ENCODE peak calls at places on chromosomes 6 and 20, in four cellular contexts. One of them, this sample, is unnamed.

GRCh38 chr6:88374556-88374955 is 208.4 kb upstream of the CNR1 start:
- DNase-seq in K562: no peak
- DNase-seq in HepG2: no peak
- DNase-seq in Panc1: no peak
- DNase-seq in this sample: no peak

GRCh38 chr6:10404799-10405524 is 9.9 kb downstream of the TFAP2A start:
- DNase-seq in K562: peak; percentile 61
- DNase-seq in HepG2: no peak
- DNase-seq in Panc1: no peak
- DNase-seq in this sample: no peak

GRCh38 chr6:36822506-36823269 is 16.6 kb downstream of the CPNE5 start:
- DNase-seq in K562: no peak
- DNase-seq in HepG2: no peak
- DNase-seq in Panc1: no peak
- DNase-seq in this sample: no peak

GRCh38 chr20:50891138-50891537 is 40.1 kb downstream of the ADNP start:
- DNase-seq in K562: no peak
- DNase-seq in HepG2: no peak
- DNase-seq in Panc1: no peak
- DNase-seq in this sample: no peak

GRCh38 chr20:58497911-58498310 is 17.3 kb downstream of the APCDD1L start:
- DNase-seq in K562: no peak
- DNase-seq in HepG2: no peak
- DNase-seq in Panc1: no peak
- DNase-seq in this sample: no peak

GRCh38 chr20:57582029-57582378 is 21.1 kb downstream of the PCK1 start:
- DNase-seq in K562: no peak
- DNase-seq in HepG2: no peak
- DNase-seq in Panc1: no peak
- DNase-seq in this sample: no peak

GRCh38 chr20:20820104-20820503 is 107.7 kb upstream of the RALGAPA2 start:
- DNase-seq in K562: peak; percentile 41
- DNase-seq in HepG2: peak; percentile 68
- DNase-seq in Panc1: no peak
- DNase-seq in this sample: peak; percentile 34

GRCh38 chr6:168928012-168928411 is 325.6 kb downstream of the THBS2 start:
- DNase-seq in K562: no peak
- DNase-seq in HepG2: no peak
- DNase-seq in Panc1: no peak
- DNase-seq in this sample: no peak

GRCh38 chr20:58251348-58251978 is 23.0 kb upstream of the ANKRD60 start:
- DNase-seq in K562: peak; percentile 60
- DNase-seq in HepG2: no peak
- DNase-seq in Panc1: no peak
- DNase-seq in this sample: no peak

GRCh38 chr6:15419493-15419892 is 173.6 kb downstream of the JARID2 start:
- DNase-seq in K562: no peak
- DNase-seq in HepG2: no peak
- DNase-seq in Panc1: no peak
- DNase-seq in this sample: no peak

GRCh38 chr6:119076966-119077642 is 1.4 kb downstream of the FAM184A start:
- DNase-seq in K562: no peak
- DNase-seq in HepG2: no peak
- DNase-seq in Panc1: no peak
- DNase-seq in this sample: no peak

GRCh38 chr6:137820952-137821351 is 46.1 kb upstream of the TNFAIP3 start:
- DNase-seq in K562: no peak
- DNase-seq in HepG2: no peak
- DNase-seq in Panc1: no peak
- DNase-seq in this sample: no peak

GRCh38 chr20:14235355-14235754 is 102.1 kb downstream of the FLRT3 start:
- DNase-seq in K562: no peak
- DNase-seq in HepG2: no peak
- DNase-seq in Panc1: no peak
- DNase-seq in this sample: no peak

GRCh38 chr6:166194885-166195860 is 27.5 kb upstream of the TBXT start:
- DNase-seq in K562: no peak
- DNase-seq in HepG2: no peak
- DNase-seq in Panc1: no peak
- DNase-seq in this sample: no peak

GRCh38 chr6:89689732-89690131 is 51.2 kb upstream of the LYRM2 start:
- DNase-seq in K562: no peak
- DNase-seq in HepG2: no peak
- DNase-seq in Panc1: no peak
- DNase-seq in this sample: no peak

GRCh38 chr20:47353697-47354387 is 2.7 kb downstream of the ZMYND8 start:
- DNase-seq in K562: peak; percentile 66
- DNase-seq in HepG2: no peak
- DNase-seq in Panc1: no peak
- DNase-seq in this sample: no peak

GRCh38 chr6:30913721-30914075 is 340 bp upstream of the VARS2 start:
- DNase-seq in K562: no peak
- DNase-seq in HepG2: no peak
- DNase-seq in Panc1: no peak
- DNase-seq in this sample: no peak

GRCh38 chr6:12572884-12573824 is 143.4 kb upstream of the PHACTR1 start:
- DNase-seq in K562: no peak
- DNase-seq in HepG2: no peak
- DNase-seq in Panc1: no peak
- DNase-seq in this sample: no peak

GRCh38 chr6:72624557-72625160 is 2.8 kb downstream of the KCNQ5 start:
- DNase-seq in K562: peak; percentile 44
- DNase-seq in HepG2: no peak
- DNase-seq in Panc1: no peak
- DNase-seq in this sample: no peak

GRCh38 chr20:22425344-22426295 is 158.8 kb downstream of the FOXA2 start:
- DNase-seq in K562: no peak
- DNase-seq in HepG2: peak; percentile 97
- DNase-seq in Panc1: no peak
- DNase-seq in this sample: no peak

GRCh38 chr20:9119776-9120175 is 50.9 kb downstream of the PLCB4 start:
- DNase-seq in K562: no peak
- DNase-seq in HepG2: no peak
- DNase-seq in Panc1: no peak
- DNase-seq in this sample: no peak

GRCh38 chr6:98486052-98486451 is 348.3 kb upstream of the POU3F2 start:
- DNase-seq in K562: no peak
- DNase-seq in HepG2: no peak
- DNase-seq in Panc1: no peak
- DNase-seq in this sample: no peak

GRCh38 chr6:6734463-6735455 is 146.2 kb downstream of the LY86 start:
- DNase-seq in K562: no peak
- DNase-seq in HepG2: no peak
- DNase-seq in Panc1: no peak
- DNase-seq in this sample: no peak

GRCh38 chr6:163398796-163399195 is 15.7 kb upstream of the QKI start:
- DNase-seq in K562: no peak
- DNase-seq in HepG2: no peak
- DNase-seq in Panc1: no peak
- DNase-seq in this sample: no peak

GRCh38 chr6:133466666-133467065 is 225.5 kb downstream of the EYA4 start:
- DNase-seq in K562: no peak
- DNase-seq in HepG2: no peak
- DNase-seq in Panc1: no peak
- DNase-seq in this sample: no peak

GRCh38 chr6:37485259-37485658 is 14.4 kb downstream of the CCDC167 start:
- DNase-seq in K562: peak; percentile 63
- DNase-seq in HepG2: no peak
- DNase-seq in Panc1: no peak
- DNase-seq in this sample: no peak

GRCh38 chr6:66926060-66926459 is 1219.0 kb upstream of the EYS start:
- DNase-seq in K562: peak; percentile 68
- DNase-seq in HepG2: peak; percentile 69
- DNase-seq in Panc1: peak; percentile 24
- DNase-seq in this sample: peak; percentile 1

GRCh38 chr6:14250573-14250972 is 133.0 kb downstream of the CD83 start:
- DNase-seq in K562: no peak
- DNase-seq in HepG2: no peak
- DNase-seq in Panc1: no peak
- DNase-seq in this sample: no peak

GRCh38 chr6:15184441-15184861 is 61.4 kb upstream of the JARID2 start:
- DNase-seq in K562: no peak
- DNase-seq in HepG2: no peak
- DNase-seq in Panc1: no peak
- DNase-seq in this sample: no peak

GRCh38 chr6:35050988-35051330 is 90.2 kb downstream of the TCP11 start:
- DNase-seq in K562: no peak
- DNase-seq in HepG2: no peak
- DNase-seq in Panc1: no peak
- DNase-seq in this sample: no peak

GRCh38 chr6:35049346-35049745 is 91.8 kb downstream of the TCP11 start:
- DNase-seq in K562: no peak
- DNase-seq in HepG2: no peak
- DNase-seq in Panc1: no peak
- DNase-seq in this sample: no peak

GRCh38 chr6:35048631-35049083 is 92.5 kb downstream of the TCP11 start:
- DNase-seq in K562: no peak
- DNase-seq in HepG2: no peak
- DNase-seq in Panc1: no peak
- DNase-seq in this sample: no peak

GRCh38 chr6:35050291-35050987 is 90.7 kb downstream of the TCP11 start:
- DNase-seq in K562: no peak
- DNase-seq in HepG2: no peak
- DNase-seq in Panc1: no peak
- DNase-seq in this sample: no peak

DNA sequence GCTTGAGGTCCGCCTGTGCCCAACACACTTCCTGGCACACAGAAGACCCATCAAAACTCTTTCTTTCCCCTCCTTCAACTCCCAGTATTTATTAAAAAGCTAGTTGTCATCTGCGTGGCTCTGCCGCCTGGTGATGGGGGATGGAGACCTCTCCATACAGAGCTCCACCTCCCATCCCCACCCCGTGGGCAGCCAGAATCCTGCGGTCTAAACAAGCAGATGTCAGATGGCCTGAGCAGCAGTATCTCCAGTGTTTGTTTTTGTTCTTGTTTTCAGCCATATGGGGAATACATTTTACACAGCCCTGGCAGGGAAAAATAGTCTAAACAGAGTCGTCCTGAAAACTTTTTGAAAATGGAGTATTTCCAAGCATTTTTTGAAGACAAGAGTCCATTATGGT is 91.3 kb downstream of the TCP11 start:
- DNase-seq in K562: peak; percentile 14
- DNase-seq in HepG2: no peak
- DNase-seq in Panc1: no peak
- DNase-seq in this sample: no peak
- TF ChIP-seq TCF7L2 in K562: no peak
- TF ChIP-seq TCF7L2 in HepG2: no peak
- TF ChIP-seq TCF7L2 in Panc1: no peak
- TF ChIP-seq TCF7L2 in this sample: no peak

DNA sequence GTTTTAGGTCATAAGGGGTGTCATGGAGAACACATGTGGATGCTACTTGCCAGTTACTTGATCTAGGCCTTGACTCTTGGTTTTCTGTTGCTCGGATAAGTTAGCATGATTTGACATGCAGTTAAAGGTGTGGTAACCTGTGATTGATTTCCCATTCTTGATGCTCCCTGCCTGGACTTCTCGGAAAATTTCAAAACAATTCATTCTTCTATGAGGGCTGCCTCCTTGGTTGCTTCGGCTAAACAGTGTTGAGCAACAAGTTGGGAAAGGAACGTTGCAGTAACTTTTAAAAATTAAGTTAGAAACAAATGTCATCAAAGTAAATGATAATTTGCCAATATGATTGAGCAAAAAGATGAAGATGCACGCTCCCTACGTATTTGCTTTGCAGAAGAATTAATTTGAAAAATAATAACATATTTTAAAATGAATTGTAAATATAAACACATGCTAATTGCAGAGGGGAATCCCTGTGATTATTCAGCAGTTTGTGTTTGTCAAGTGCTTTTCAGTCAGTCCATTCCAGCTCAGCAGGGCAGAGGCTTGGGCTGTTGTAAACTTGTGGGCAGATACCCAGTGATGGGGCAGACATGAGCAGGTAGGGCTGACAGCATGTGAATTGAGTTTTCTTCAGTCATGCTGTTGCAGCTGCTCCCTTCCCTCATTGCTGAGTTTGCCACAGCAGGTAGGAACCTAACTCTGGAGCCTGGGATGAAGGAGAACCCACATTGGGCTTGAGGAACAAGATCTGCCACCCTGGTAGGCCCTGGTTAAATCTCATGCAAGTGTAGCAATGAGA is 110.2 kb downstream of the ESR1 start:
- DNase-seq in K562: no peak
- DNase-seq in HepG2: no peak
- DNase-seq in Panc1: no peak
- DNase-seq in this sample: no peak
- TF ChIP-seq TCF7L2 in K562: no peak
- TF ChIP-seq TCF7L2 in HepG2: no peak
- TF ChIP-seq TCF7L2 in Panc1: no peak
- TF ChIP-seq TCF7L2 in this sample: no peak

DNA sequence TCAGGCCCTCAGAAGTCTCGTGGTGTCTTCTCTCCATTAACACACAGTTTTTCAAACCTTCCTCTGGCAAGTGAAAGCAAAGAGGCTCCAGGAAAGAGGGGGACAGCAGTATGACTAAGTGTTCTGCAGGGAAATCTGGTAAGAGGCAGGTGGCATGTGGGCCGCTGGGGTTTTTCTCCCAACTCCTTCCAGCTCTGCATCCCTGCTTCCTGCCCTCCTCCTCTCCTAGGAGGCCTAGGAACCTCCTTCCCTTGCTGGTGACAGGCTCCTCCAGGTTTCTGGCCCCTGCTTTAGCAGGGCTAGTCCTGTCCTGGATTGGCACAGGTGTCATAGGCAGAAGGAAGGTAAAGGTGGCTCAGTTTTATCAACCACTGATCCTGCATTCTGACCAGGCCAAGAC is 7.6 kb upstream of the ITCH start:
- DNase-seq in K562: no peak
- DNase-seq in HepG2: no peak
- DNase-seq in Panc1: no peak
- DNase-seq in this sample: no peak
- TF ChIP-seq TCF7L2 in K562: no peak
- TF ChIP-seq TCF7L2 in HepG2: no peak
- TF ChIP-seq TCF7L2 in Panc1: no peak
- TF ChIP-seq TCF7L2 in this sample: no peak

GRCh38 chr6:112665114-112665513 is 318.0 kb downstream of the RFPL4B start:
- DNase-seq in K562: no peak
- DNase-seq in HepG2: no peak
- DNase-seq in Panc1: no peak
- DNase-seq in this sample: no peak

GRCh38 chr6:112663705-112664104 is 316.6 kb downstream of the RFPL4B start:
- DNase-seq in K562: no peak
- DNase-seq in HepG2: no peak
- DNase-seq in Panc1: no peak
- DNase-seq in this sample: no peak

GRCh38 chr6:112665815-112666214 is 318.7 kb downstream of the RFPL4B start:
- DNase-seq in K562: no peak
- DNase-seq in HepG2: no peak
- DNase-seq in Panc1: no peak
- DNase-seq in this sample: no peak

DNA sequence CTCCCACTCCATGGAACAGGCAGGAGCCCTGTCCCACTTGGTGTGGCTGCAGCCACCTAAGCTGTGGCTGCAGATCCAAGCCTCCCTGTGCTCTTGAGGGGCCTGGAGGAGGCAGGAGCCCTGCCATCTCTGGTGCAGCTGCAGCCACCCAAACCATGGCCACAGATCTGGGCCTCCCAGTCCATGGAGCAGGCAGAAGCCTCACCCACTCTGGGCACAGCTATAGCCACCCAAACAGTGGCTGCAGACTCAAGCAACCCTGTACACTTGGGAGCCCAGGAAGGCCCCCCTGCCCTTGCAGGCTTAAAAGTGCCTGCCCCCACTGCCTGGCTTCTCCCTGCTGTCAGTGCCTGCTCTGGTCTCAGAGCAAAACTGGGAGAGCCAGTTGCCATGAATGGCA is 320.3 kb downstream of the RFPL4B start:
- DNase-seq in K562: no peak
- DNase-seq in HepG2: no peak
- DNase-seq in Panc1: no peak
- DNase-seq in this sample: no peak
- TF ChIP-seq TCF7L2 in K562: no peak
- TF ChIP-seq TCF7L2 in HepG2: no peak
- TF ChIP-seq TCF7L2 in Panc1: no peak
- TF ChIP-seq TCF7L2 in this sample: no peak